ENCODE peak calls at places on chromosomes 13 and 19, in four cellular contexts. B, V, E and Z are unnamed samples.

GRCh38 chr19:16566161-16566560 is 6.1 kb downstream of the SLC35E1 start:
- DNase-seq in B (no peak), V (no peak), E (no peak), Z (no peak)

GRCh38 chr13:51643114-51643881 is 59.0 kb downstream of the WDFY2 start:
- DNase-seq in B (no peak), V (peak), E (peak), Z (no peak)

GRCh38 chr19:6720369-6721112 is at the start of gene C3:
- DNase-seq in B (no peak), V (peak), E (peak), Z (no peak)

GRCh38 chr19:12789904-12790619 is 1.2 kb upstream of the JUNB start:
- DNase-seq in B (peak), V (peak), E (peak), Z (peak)

GRCh38 chr13:110233181-110233641 is 73.7 kb downstream of the COL4A1 start:
- DNase-seq in B (no peak), V (no peak), E (no peak), Z (no peak)

GRCh38 chr19:40611096-40611495 is 9.9 kb downstream of the LTBP4 start:
- DNase-seq in B (no peak), V (no peak), E (no peak), Z (no peak)

GRCh38 chr19:13302521-13303270 is 152.5 kb downstream of the IER2 start:
- DNase-seq in B (no peak), V (no peak), E (no peak), Z (no peak)

GRCh38 chr13:65472336-65472735 is 1757.8 kb downstream of the PCDH9 start:
- DNase-seq in B (no peak), V (no peak), E (no peak), Z (no peak)

GRCh38 chr13:96551540-96551939 is 442.7 kb downstream of the OXGR1 start:
- DNase-seq in B (no peak), V (no peak), E (no peak), Z (no peak)

GRCh38 chr13:33129094-33129832 is 113.0 kb downstream of the KL start:
- DNase-seq in B (no peak), V (no peak), E (no peak), Z (no peak)

GRCh38 chr13:25966086-25966485 is 85.7 kb downstream of the SHISA2 start:
- DNase-seq in B (no peak), V (no peak), E (no peak), Z (peak)

GRCh38 chr19:53196777-53197396 is 3.7 kb upstream of the ZNF665 start:
- DNase-seq in B (peak), V (no peak), E (peak), Z (peak)

GRCh38 chr13:102141625-102142472 is 260.0 kb downstream of the FGF14 start:
- DNase-seq in B (no peak), V (peak), E (peak), Z (peak)

GRCh38 chr19:46766569-46767317 is 20.5 kb upstream of the STRN4 start:
- DNase-seq in B (no peak), V (no peak), E (peak), Z (peak)

GRCh38 chr13:99749627-99750026 is 221.9 kb downstream of the ZIC5 start:
- DNase-seq in B (no peak), V (no peak), E (no peak), Z (no peak)

GRCh38 chr13:99750951-99751350 is 220.6 kb downstream of the ZIC5 start:
- DNase-seq in B (no peak), V (no peak), E (no peak), Z (no peak)

GRCh38 chr13:99756281-99756680 is 215.3 kb downstream of the ZIC5 start:
- DNase-seq in B (no peak), V (no peak), E (peak), Z (no peak)

GRCh38 chr13:99751517-99752199 is 219.9 kb downstream of the ZIC5 start:
- DNase-seq in B (no peak), V (no peak), E (no peak), Z (no peak)

DNA sequence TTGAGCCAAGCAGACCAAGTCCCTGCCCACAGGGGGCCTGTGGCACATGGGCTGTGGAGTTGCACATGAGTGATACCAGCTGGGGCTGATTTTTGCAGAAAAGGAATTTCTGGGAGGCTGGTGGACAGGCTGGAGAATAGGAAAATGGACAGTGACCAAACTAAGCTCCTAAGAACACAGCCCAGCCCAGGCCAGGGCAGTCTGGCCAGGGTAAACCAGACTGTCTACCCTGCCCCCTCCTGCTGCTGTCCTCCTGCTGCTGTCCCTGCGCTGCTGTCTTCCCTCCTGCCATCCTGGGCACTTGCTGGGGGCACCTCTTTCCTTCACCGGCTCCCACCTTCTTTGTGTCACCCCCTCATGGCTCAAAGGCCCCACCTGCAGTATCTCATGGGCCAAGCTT is 219.2 kb downstream of the ZIC5 start:
- DNase-seq in B (no peak), V (no peak), E (no peak), Z (no peak)
- TF ChIP-seq PHF8 in B (no peak), V (no peak), E (no peak), Z (no peak)

DNA sequence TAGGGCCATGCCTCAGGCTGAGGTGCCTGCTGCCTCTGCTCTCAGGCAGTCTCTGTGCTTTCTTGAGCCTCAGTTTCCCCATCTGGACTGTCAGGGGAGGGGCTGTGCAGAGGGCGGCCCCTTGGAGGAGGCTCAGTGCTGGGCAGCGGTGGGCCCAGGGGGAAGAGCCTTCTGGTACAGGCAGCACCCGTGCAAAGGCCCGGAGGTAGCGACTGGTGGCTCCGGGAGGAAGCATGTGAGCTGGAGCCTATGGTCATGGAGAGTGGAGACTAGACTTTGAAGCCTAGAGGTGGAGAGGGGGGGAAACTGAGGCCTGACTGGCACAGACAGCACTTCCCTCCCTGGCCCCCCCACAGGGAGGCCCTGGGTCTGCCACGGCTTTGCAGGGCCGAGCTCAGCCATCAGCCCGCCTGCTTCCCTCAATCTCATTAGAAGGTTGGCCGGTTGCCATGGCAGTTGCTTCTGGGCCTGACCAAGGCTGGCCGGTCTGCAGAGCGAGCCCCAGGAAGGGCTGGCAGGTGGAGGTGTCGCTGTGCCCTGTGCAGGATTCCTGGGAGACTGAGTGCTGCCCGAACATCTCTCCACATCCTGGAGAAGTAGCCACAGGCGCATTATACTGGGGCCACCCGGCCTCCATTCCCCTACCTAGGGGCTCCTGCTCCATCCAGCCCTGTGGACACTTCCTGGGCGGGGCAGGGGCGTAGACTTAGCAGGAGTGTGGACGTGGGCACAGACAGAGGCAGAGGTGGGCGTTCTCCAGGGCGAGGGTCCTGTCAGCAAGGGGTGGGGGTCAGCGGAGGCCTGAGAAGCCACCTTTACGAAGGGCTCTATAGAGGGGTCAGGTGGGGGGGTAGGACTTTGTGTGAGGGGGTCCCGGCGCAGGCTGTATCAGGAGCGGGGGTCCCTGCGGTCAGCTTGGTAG is 53.2 kb downstream of the CRTC1 start:
- DNase-seq in B (no peak), V (no peak), E (no peak), Z (no peak)
- TF ChIP-seq PHF8 in B (no peak), V (no peak), E (no peak), Z (no peak)

GRCh38 chr19:1101337-1101698 is 2.5 kb upstream of the GPX4 start:
- DNase-seq in B (no peak), V (no peak), E (no peak), Z (no peak)
- TF ChIP-seq PHF8 in B (no peak), V (no peak), E (no peak), Z (no peak)

GRCh38 chr19:48970139-48970766 is 5.1 kb downstream of the FTL start:
- DNase-seq in B (no peak), V (no peak), E (no peak), Z (no peak)

GRCh38 chr19:48968179-48968661 is 3.1 kb downstream of the FTL start:
- DNase-seq in B (no peak), V (peak), E (peak), Z (no peak)

GRCh38 chr19:48967346-48968178 is 2.5 kb downstream of the FTL start:
- DNase-seq in B (no peak), V (peak), E (peak), Z (no peak)

GRCh38 chr19:48969276-48970138 is 4.4 kb downstream of the FTL start:
- DNase-seq in B (no peak), V (peak), E (no peak), Z (peak)

DNA sequence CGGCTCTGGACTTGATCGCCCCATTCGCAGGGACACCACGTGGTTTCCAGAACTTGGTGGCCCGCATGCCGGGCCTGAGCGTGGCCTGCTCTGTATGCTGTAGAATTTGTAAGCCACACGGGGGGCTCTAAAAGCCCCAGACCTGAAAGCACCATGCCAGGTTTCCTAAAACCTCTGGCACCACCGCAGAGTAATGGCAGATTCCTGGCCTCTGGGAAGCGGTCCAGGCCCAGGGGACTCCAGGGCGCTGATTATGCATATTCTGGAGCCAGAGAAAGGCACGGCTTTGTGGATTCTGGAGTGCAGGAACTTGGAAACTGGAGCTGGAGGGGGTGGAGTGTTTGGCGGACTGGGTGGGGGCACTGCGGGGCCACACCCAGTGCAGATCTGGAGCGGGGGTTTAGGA is 3.7 kb downstream of the FTL start:
- DNase-seq in B (no peak), V (no peak), E (no peak), Z (no peak)
- TF ChIP-seq PHF8 in B (no peak), V (no peak), E (no peak), Z (no peak)